ENCODE peak calls at places on chromosomes 7 and 10, in nine cellular contexts. H is activated CD4-positive, alpha-beta T cell treated with anti-CD3 and anti-CD28 coated beads, Interleukin-2, amount 50 U/mL, for 48 hours; S is activated T-cell treated with anti-CD3 and anti-CD28 coated beads, Interleukin-2, amount 50 U/mL, for 4 hours; O is NCI-H1694; P is omental fat pad; T is NCI-H1105 treated with DMSO at 0.1 percent for 48 hours; R is A549; M is iPS DF 19.7; D is small intestine. I is an unnamed sample.
A peak's percentile ranks its signal among the peaks of the same experiment; 100 is the strongest.

GRCh38 chr7:71237945-71238344 is 106.0 kb downstream of the GALNT17 start:
- DNase-seq in R (no peak), M (peak; percentile 2), T (no peak), H (no peak), O (no peak), S (no peak), P (no peak), D (no peak), I (peak; percentile 18)

GRCh38 chr7:113635492-113635891 is 283.3 kb downstream of the PPP1R3A start:
- DNase-seq in H (no peak), O (no peak), P (no peak), S (no peak), D (no peak), R (no peak), M (no peak), T (no peak), I (no peak)

GRCh38 chr10:22612316-22612715 is 102.1 kb downstream of the PIP4K2A start:
- DNase-seq in S (no peak), R (no peak), O (no peak), H (no peak), D (no peak), P (no peak), M (no peak), T (no peak), I (no peak)

GRCh38 chr7:147513451-147513850 is 1077.1 kb upstream of the C7orf33 start:
- DNase-seq in D (no peak), P (no peak), M (no peak), H (no peak), T (peak; percentile 16), S (no peak), R (no peak), O (peak; percentile 53), I (peak; percentile 62)

GRCh38 chr10:48506147-48506917 is 98.5 kb downstream of the ARHGAP22 start:
- DNase-seq in T (no peak), O (no peak), P (no peak), M (no peak), H (no peak), R (peak; percentile 66), D (peak; percentile 26), S (no peak), I (no peak)

GRCh38 chr10:4868357-4868657 is 42.3 kb downstream of the AKR1E2 start:
- DNase-seq in R (no peak), P (no peak), D (no peak), H (no peak), O (no peak), S (no peak), T (no peak), M (no peak), I (no peak)

GRCh38 chr10:1395025-1395981 is 339.1 kb downstream of the WDR37 start:
- DNase-seq in P (no peak), T (no peak), H (no peak), S (no peak), D (no peak), O (no peak), M (no peak), R (no peak), I (no peak)

GRCh38 chr7:151137841-151138540 is 29.5 kb downstream of the GBX1 start:
- DNase-seq in P (no peak), T (no peak), S (peak; percentile 1), R (no peak), M (no peak), H (no peak), D (no peak), O (no peak), I (no peak)

GRCh38 chr7:234041-234711 is 41.8 kb downstream of the FAM20C start:
- DNase-seq in R (peak; percentile 24), D (no peak), H (no peak), M (no peak), P (no peak), T (no peak), S (no peak), O (no peak), I (no peak)

GRCh38 chr10:74871595-74872382 is 45.4 kb downstream of the KAT6B start:
- DNase-seq in M (no peak), S (no peak), T (no peak), D (peak; percentile 25), H (no peak), R (no peak), P (no peak), O (no peak), I (no peak)

GRCh38 chr7:78203042-78203720 is 404.6 kb downstream of the PHTF2 start:
- DNase-seq in S (no peak), D (no peak), M (no peak), O (no peak), T (no peak), H (no peak), P (no peak), R (no peak), I (no peak)

GRCh38 chr10:99609186-99609585 is 11.1 kb downstream of the SLC25A28 start:
- DNase-seq in D (no peak), M (no peak), P (no peak), H (no peak), R (no peak), S (no peak), T (no peak), O (no peak), I (no peak)

GRCh38 chr10:17229967-17230682 is 2.1 kb downstream of the VIM start:
- DNase-seq in H (peak; percentile 89), M (peak; percentile 76), O (no peak), D (peak; percentile 84), S (peak; percentile 84), P (peak; percentile 57), T (peak; percentile 59), R (peak; percentile 91), I (no peak)

GRCh38 chr10:17684537-17684936 is 40.6 kb downstream of the STAM start:
- DNase-seq in R (no peak), T (no peak), P (no peak), O (no peak), S (no peak), D (no peak), H (no peak), M (no peak), I (no peak)

I was measured in NCI-H2171.